ENCODE peak calls at places on chromosome 1, in six cellular contexts. One of them, this sample, is unnamed.

GRCh38 chr1:61050541-61051454 is 31.6 kb upstream of the NFIA start:
- DNase-seq in sigmoid colon: peak
- DNase-seq in astrocyte of the spinal cord: no peak
- DNase-seq in MM.1S: peak
- DNase-seq in IMR-90: no peak
- DNase-seq in fibroblast of pulmonary artery: peak
- DNase-seq in this sample: no peak

GRCh38 chr1:236144446-236145150 is 2.3 kb downstream of the GPR137B start:
- DNase-seq in sigmoid colon: no peak
- DNase-seq in astrocyte of the spinal cord: no peak
- DNase-seq in MM.1S: no peak
- DNase-seq in IMR-90: peak
- DNase-seq in fibroblast of pulmonary artery: no peak
- DNase-seq in this sample: no peak

GRCh38 chr1:7295946-7296345 is 475.1 kb upstream of the VAMP3 start:
- DNase-seq in sigmoid colon: no peak
- DNase-seq in astrocyte of the spinal cord: no peak
- DNase-seq in MM.1S: no peak
- DNase-seq in IMR-90: peak
- DNase-seq in fibroblast of pulmonary artery: peak
- DNase-seq in this sample: no peak

GRCh38 chr1:45493116-45493697 is 2.2 kb upstream of the TESK2 start:
- DNase-seq in sigmoid colon: no peak
- DNase-seq in astrocyte of the spinal cord: peak
- DNase-seq in MM.1S: peak
- DNase-seq in IMR-90: peak
- DNase-seq in fibroblast of pulmonary artery: peak
- DNase-seq in this sample: peak

GRCh38 chr1:185373813-185374524 is 56.9 kb upstream of the IVNS1ABP start:
- DNase-seq in sigmoid colon: no peak
- DNase-seq in astrocyte of the spinal cord: peak
- DNase-seq in MM.1S: no peak
- DNase-seq in IMR-90: peak
- DNase-seq in fibroblast of pulmonary artery: peak
- DNase-seq in this sample: peak

GRCh38 chr1:235327559-235328270 is at the start of gene ARID4B:
- DNase-seq in sigmoid colon: no peak
- DNase-seq in astrocyte of the spinal cord: no peak
- DNase-seq in MM.1S: no peak
- DNase-seq in IMR-90: no peak
- DNase-seq in fibroblast of pulmonary artery: no peak
- DNase-seq in this sample: no peak

GRCh38 chr1:97983132-97983531 is 62.3 kb upstream of the DPYD start:
- DNase-seq in sigmoid colon: no peak
- DNase-seq in astrocyte of the spinal cord: no peak
- DNase-seq in MM.1S: no peak
- DNase-seq in IMR-90: no peak
- DNase-seq in fibroblast of pulmonary artery: no peak
- DNase-seq in this sample: no peak

GRCh38 chr1:9374748-9375345 is 82.2 kb downstream of the SPSB1 start:
- DNase-seq in sigmoid colon: no peak
- DNase-seq in astrocyte of the spinal cord: no peak
- DNase-seq in MM.1S: no peak
- DNase-seq in IMR-90: no peak
- DNase-seq in fibroblast of pulmonary artery: no peak
- DNase-seq in this sample: no peak

GRCh38 chr1:245621589-245621988 is 466.8 kb downstream of the KIF26B start:
- DNase-seq in sigmoid colon: no peak
- DNase-seq in astrocyte of the spinal cord: no peak
- DNase-seq in MM.1S: no peak
- DNase-seq in IMR-90: no peak
- DNase-seq in fibroblast of pulmonary artery: no peak
- DNase-seq in this sample: peak

GRCh38 chr1:218705391-218705790 is 360.3 kb downstream of the TGFB2 start:
- DNase-seq in sigmoid colon: no peak
- DNase-seq in astrocyte of the spinal cord: peak
- DNase-seq in MM.1S: no peak
- DNase-seq in IMR-90: peak
- DNase-seq in fibroblast of pulmonary artery: peak
- DNase-seq in this sample: peak

GRCh38 chr1:11898831-11899467 is 27.3 kb downstream of the KIAA2013 start:
- DNase-seq in sigmoid colon: no peak
- DNase-seq in astrocyte of the spinal cord: no peak
- DNase-seq in MM.1S: no peak
- DNase-seq in IMR-90: no peak
- DNase-seq in fibroblast of pulmonary artery: no peak
- DNase-seq in this sample: no peak

GRCh38 chr1:53439337-53440207 is 19.6 kb upstream of the DMRTB1 start:
- DNase-seq in sigmoid colon: no peak
- DNase-seq in astrocyte of the spinal cord: no peak
- DNase-seq in MM.1S: no peak
- DNase-seq in IMR-90: no peak
- DNase-seq in fibroblast of pulmonary artery: no peak
- DNase-seq in this sample: no peak

GRCh38 chr1:229887043-229887822 is 179.8 kb upstream of the GALNT2 start:
- DNase-seq in sigmoid colon: peak
- DNase-seq in astrocyte of the spinal cord: no peak
- DNase-seq in MM.1S: no peak
- DNase-seq in IMR-90: no peak
- DNase-seq in fibroblast of pulmonary artery: no peak
- DNase-seq in this sample: peak

GRCh38 chr1:185565314-185565713 is 168.9 kb upstream of the HMCN1 start:
- DNase-seq in sigmoid colon: no peak
- DNase-seq in astrocyte of the spinal cord: peak
- DNase-seq in MM.1S: no peak
- DNase-seq in IMR-90: peak
- DNase-seq in fibroblast of pulmonary artery: peak
- DNase-seq in this sample: peak

GRCh38 chr1:246836169-246836568 is 95.6 kb downstream of the AHCTF1 start:
- DNase-seq in sigmoid colon: no peak
- DNase-seq in astrocyte of the spinal cord: no peak
- DNase-seq in MM.1S: no peak
- DNase-seq in IMR-90: peak
- DNase-seq in fibroblast of pulmonary artery: peak
- DNase-seq in this sample: peak

GRCh38 chr1:223802602-223803001 is 43.1 kb downstream of the TP53BP2 start:
- DNase-seq in sigmoid colon: no peak
- DNase-seq in astrocyte of the spinal cord: no peak
- DNase-seq in MM.1S: no peak
- DNase-seq in IMR-90: no peak
- DNase-seq in fibroblast of pulmonary artery: no peak
- DNase-seq in this sample: no peak

GRCh38 chr1:86596253-86596652 is 49.4 kb downstream of the CLCA4 start:
- DNase-seq in sigmoid colon: no peak
- DNase-seq in astrocyte of the spinal cord: no peak
- DNase-seq in MM.1S: no peak
- DNase-seq in IMR-90: no peak
- DNase-seq in fibroblast of pulmonary artery: no peak
- DNase-seq in this sample: no peak

GRCh38 chr1:156797212-156797871 is 19.3 kb downstream of the SH2D2A start:
- DNase-seq in sigmoid colon: no peak
- DNase-seq in astrocyte of the spinal cord: peak
- DNase-seq in MM.1S: peak
- DNase-seq in IMR-90: peak
- DNase-seq in fibroblast of pulmonary artery: peak
- DNase-seq in this sample: peak

GRCh38 chr1:184158911-184159701 is 107.6 kb downstream of the TSEN15 start:
- DNase-seq in sigmoid colon: no peak
- DNase-seq in astrocyte of the spinal cord: no peak
- DNase-seq in MM.1S: no peak
- DNase-seq in IMR-90: no peak
- DNase-seq in fibroblast of pulmonary artery: no peak
- DNase-seq in this sample: peak

GRCh38 chr1:221217029-221217428 is 337.8 kb downstream of the HLX start:
- DNase-seq in sigmoid colon: no peak
- DNase-seq in astrocyte of the spinal cord: no peak
- DNase-seq in MM.1S: no peak
- DNase-seq in IMR-90: peak
- DNase-seq in fibroblast of pulmonary artery: no peak
- DNase-seq in this sample: peak

GRCh38 chr1:111690306-111690617 is 48.9 kb downstream of the INKA2 start:
- DNase-seq in sigmoid colon: peak
- DNase-seq in astrocyte of the spinal cord: peak
- DNase-seq in MM.1S: no peak
- DNase-seq in IMR-90: peak
- DNase-seq in fibroblast of pulmonary artery: peak
- DNase-seq in this sample: no peak

GRCh38 chr1:207891148-207891547 is 19.8 kb downstream of the CD34 start:
- DNase-seq in sigmoid colon: no peak
- DNase-seq in astrocyte of the spinal cord: no peak
- DNase-seq in MM.1S: no peak
- DNase-seq in IMR-90: no peak
- DNase-seq in fibroblast of pulmonary artery: no peak
- DNase-seq in this sample: no peak

GRCh38 chr1:207886227-207886626 is 24.7 kb downstream of the CD34 start:
- DNase-seq in sigmoid colon: no peak
- DNase-seq in astrocyte of the spinal cord: no peak
- DNase-seq in MM.1S: no peak
- DNase-seq in IMR-90: no peak
- DNase-seq in fibroblast of pulmonary artery: no peak
- DNase-seq in this sample: no peak

GRCh38 chr1:207890136-207890738 is 20.7 kb downstream of the CD34 start:
- DNase-seq in sigmoid colon: peak
- DNase-seq in astrocyte of the spinal cord: peak
- DNase-seq in MM.1S: no peak
- DNase-seq in IMR-90: peak
- DNase-seq in fibroblast of pulmonary artery: peak
- DNase-seq in this sample: peak

GRCh38 chr1:207887542-207887941 is 23.4 kb downstream of the CD34 start:
- DNase-seq in sigmoid colon: no peak
- DNase-seq in astrocyte of the spinal cord: no peak
- DNase-seq in MM.1S: no peak
- DNase-seq in IMR-90: no peak
- DNase-seq in fibroblast of pulmonary artery: no peak
- DNase-seq in this sample: no peak

DNA sequence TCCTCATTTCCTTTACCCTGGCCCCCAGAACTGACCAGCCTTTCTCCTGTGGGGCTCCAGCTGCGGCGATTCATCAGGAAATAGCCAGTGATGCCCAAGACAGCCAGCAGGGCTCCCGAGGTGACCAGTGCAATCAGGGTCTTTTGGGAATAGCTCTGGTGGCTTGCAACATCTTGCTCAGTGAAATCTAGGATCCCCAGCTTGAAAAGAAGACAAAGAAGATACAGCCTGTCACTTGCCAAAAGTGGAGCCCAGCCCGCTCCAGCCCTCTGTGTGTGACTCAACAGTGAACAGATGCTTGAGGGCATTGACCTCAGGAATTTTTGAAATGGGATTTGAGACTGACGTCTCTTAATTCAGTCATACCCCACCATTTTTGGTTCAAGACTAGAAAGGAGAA is 22.3 kb downstream of the CD34 start:
- DNase-seq in sigmoid colon: peak
- DNase-seq in astrocyte of the spinal cord: no peak
- DNase-seq in MM.1S: no peak
- DNase-seq in IMR-90: no peak
- DNase-seq in fibroblast of pulmonary artery: peak
- DNase-seq in this sample: peak
- TF ChIP-seq CTCF in sigmoid colon: no peak
- TF ChIP-seq CTCF in astrocyte of the spinal cord: peak
- TF ChIP-seq CTCF in MM.1S: no peak
- TF ChIP-seq CTCF in IMR-90: no peak
- TF ChIP-seq CTCF in fibroblast of pulmonary artery: peak
- TF ChIP-seq CTCF in this sample: no peak

GRCh38 chr1:43583058-43583457 is 52.4 kb downstream of the PTPRF start:
- DNase-seq in sigmoid colon: no peak
- DNase-seq in astrocyte of the spinal cord: no peak
- DNase-seq in MM.1S: no peak
- DNase-seq in IMR-90: no peak
- DNase-seq in fibroblast of pulmonary artery: no peak
- DNase-seq in this sample: no peak

GRCh38 chr1:43585596-43585995 is 54.9 kb downstream of the PTPRF start:
- DNase-seq in sigmoid colon: no peak
- DNase-seq in astrocyte of the spinal cord: no peak
- DNase-seq in MM.1S: no peak
- DNase-seq in IMR-90: no peak
- DNase-seq in fibroblast of pulmonary artery: no peak
- DNase-seq in this sample: no peak

GRCh38 chr1:43584203-43584602 is 53.5 kb downstream of the PTPRF start:
- DNase-seq in sigmoid colon: no peak
- DNase-seq in astrocyte of the spinal cord: no peak
- DNase-seq in MM.1S: no peak
- DNase-seq in IMR-90: no peak
- DNase-seq in fibroblast of pulmonary artery: no peak
- DNase-seq in this sample: no peak

GRCh38 chr1:43580039-43580438 is 49.4 kb downstream of the PTPRF start:
- DNase-seq in sigmoid colon: no peak
- DNase-seq in astrocyte of the spinal cord: no peak
- DNase-seq in MM.1S: no peak
- DNase-seq in IMR-90: no peak
- DNase-seq in fibroblast of pulmonary artery: no peak
- DNase-seq in this sample: no peak

GRCh38 chr1:43582162-43582566 is 51.5 kb downstream of the PTPRF start:
- DNase-seq in sigmoid colon: no peak
- DNase-seq in astrocyte of the spinal cord: peak
- DNase-seq in MM.1S: no peak
- DNase-seq in IMR-90: peak
- DNase-seq in fibroblast of pulmonary artery: peak
- DNase-seq in this sample: peak
- TF ChIP-seq CTCF in sigmoid colon: no peak
- TF ChIP-seq CTCF in astrocyte of the spinal cord: no peak
- TF ChIP-seq CTCF in MM.1S: no peak
- TF ChIP-seq CTCF in IMR-90: no peak
- TF ChIP-seq CTCF in fibroblast of pulmonary artery: no peak
- TF ChIP-seq CTCF in this sample: no peak

GRCh38 chr1:18100493-18101063 is 7.0 kb upstream of the IGSF21 start:
- DNase-seq in sigmoid colon: peak
- DNase-seq in astrocyte of the spinal cord: peak
- DNase-seq in MM.1S: peak
- DNase-seq in IMR-90: peak
- DNase-seq in fibroblast of pulmonary artery: peak
- DNase-seq in this sample: peak

GRCh38 chr1:18101508-18101907 is 6.1 kb upstream of the IGSF21 start:
- DNase-seq in sigmoid colon: no peak
- DNase-seq in astrocyte of the spinal cord: no peak
- DNase-seq in MM.1S: no peak
- DNase-seq in IMR-90: no peak
- DNase-seq in fibroblast of pulmonary artery: no peak
- DNase-seq in this sample: no peak

GRCh38 chr1:18105196-18105595 is 2.4 kb upstream of the IGSF21 start:
- DNase-seq in sigmoid colon: no peak
- DNase-seq in astrocyte of the spinal cord: no peak
- DNase-seq in MM.1S: no peak
- DNase-seq in IMR-90: no peak
- DNase-seq in fibroblast of pulmonary artery: no peak
- DNase-seq in this sample: no peak

GRCh38 chr1:18104546-18105100 is 3.0 kb upstream of the IGSF21 start:
- DNase-seq in sigmoid colon: no peak
- DNase-seq in astrocyte of the spinal cord: no peak
- DNase-seq in MM.1S: no peak
- DNase-seq in IMR-90: no peak
- DNase-seq in fibroblast of pulmonary artery: no peak
- DNase-seq in this sample: no peak

GRCh38 chr1:18103788-18104421 is 3.7 kb upstream of the IGSF21 start:
- DNase-seq in sigmoid colon: no peak
- DNase-seq in astrocyte of the spinal cord: no peak
- DNase-seq in MM.1S: no peak
- DNase-seq in IMR-90: no peak
- DNase-seq in fibroblast of pulmonary artery: no peak
- DNase-seq in this sample: no peak
- TF ChIP-seq CTCF in sigmoid colon: no peak
- TF ChIP-seq CTCF in astrocyte of the spinal cord: no peak
- TF ChIP-seq CTCF in MM.1S: no peak
- TF ChIP-seq CTCF in IMR-90: no peak
- TF ChIP-seq CTCF in fibroblast of pulmonary artery: no peak
- TF ChIP-seq CTCF in this sample: no peak

GRCh38 chr1:151888972-151889570 is 20.2 kb downstream of the THEM4 start:
- DNase-seq in sigmoid colon: no peak
- DNase-seq in astrocyte of the spinal cord: no peak
- DNase-seq in MM.1S: peak
- DNase-seq in IMR-90: no peak
- DNase-seq in fibroblast of pulmonary artery: no peak
- DNase-seq in this sample: peak
- TF ChIP-seq CTCF in sigmoid colon: no peak
- TF ChIP-seq CTCF in astrocyte of the spinal cord: peak
- TF ChIP-seq CTCF in MM.1S: peak
- TF ChIP-seq CTCF in IMR-90: peak
- TF ChIP-seq CTCF in fibroblast of pulmonary artery: peak
- TF ChIP-seq CTCF in this sample: peak

This sample was measured in bronchial epithelial cell.